ENCODE peak calls at places on chromosomes 2 and 18, in four cellular contexts. I, T, D and S are unnamed samples.

GRCh38 chr2:63834401-63834800 is 7.3 kb upstream of the UGP2 start:
- DNase-seq in I (no peak), T (no peak), D (no peak), S (no peak)

GRCh38 chr18:68399721-68400120 is 315.2 kb downstream of the TMX3 start:
- DNase-seq in T (no peak), I (no peak), D (no peak), S (no peak)

GRCh38 chr2:179898873-179899272 is 37.5 kb upstream of the ZNF385B start:
- DNase-seq in D (peak; percentile 14), T (no peak), I (no peak), S (no peak)

GRCh38 chr2:123993728-123994323 is 31.3 kb upstream of the CNTNAP5 start:
- DNase-seq in T (no peak), I (peak; percentile 41), D (no peak), S (no peak)

GRCh38 chr2:47243596-47244323 is 88.7 kb upstream of the STPG4 start:
- DNase-seq in T (no peak), D (no peak), I (no peak), S (no peak)

GRCh38 chr18:10321987-10322386 is 132.4 kb upstream of the APCDD1 start:
- DNase-seq in I (no peak), D (no peak), T (no peak), S (peak; percentile 63)

GRCh38 chr2:6653281-6653750 is 212.4 kb downstream of the CMPK2 start:
- DNase-seq in T (no peak), D (no peak), I (no peak), S (no peak)

GRCh38 chr18:56083889-56084288 is 495.9 kb upstream of the TCF4 start:
- DNase-seq in D (no peak), I (no peak), T (no peak), S (no peak)

GRCh38 chr2:101736861-101737291 is 39.4 kb downstream of the MAP4K4 start:
- DNase-seq in T (no peak), D (no peak), I (no peak), S (no peak)

GRCh38 chr2:216802516-216803265 is 57.2 kb downstream of the TNP1 start:
- DNase-seq in I (no peak), D (no peak), T (no peak), S (no peak)

GRCh38 chr18:33673689-33674088 is 95.7 kb downstream of the ASXL3 start:
- DNase-seq in I (no peak), T (no peak), D (no peak), S (no peak)

GRCh38 chr18:8307960-8308359 is 301.3 kb upstream of the RAB12 start:
- DNase-seq in T (no peak), I (no peak), D (no peak), S (no peak)

GRCh38 chr2:240326246-240326645 is 109.2 kb upstream of the GPC1 start:
- DNase-seq in D (no peak), T (no peak), I (no peak), S (no peak)

GRCh38 chr18:3384664-3385189 is 65.2 kb upstream of the TGIF1 start:
- DNase-seq in T (no peak), D (no peak), I (no peak), S (no peak)

GRCh38 chr2:2320486-2321249 is 10.4 kb downstream of the MYT1L start:
- DNase-seq in T (no peak), I (no peak), D (no peak), S (no peak)

GRCh38 chr2:196279496-196279895 is 108.1 kb upstream of the STK17B start:
- DNase-seq in T (no peak), I (no peak), D (no peak), S (no peak)

GRCh38 chr18:62438402-62438801 is 84.4 kb upstream of the ZCCHC2 start:
- DNase-seq in T (no peak), D (no peak), I (no peak), S (no peak)

GRCh38 chr2:39667142-39667880 is 1.6 kb downstream of the TMEM178A start:
- DNase-seq in I (no peak), T (no peak), D (no peak), S (no peak)

GRCh38 chr2:55519908-55520885 is 679 bp downstream of the CFAP36 start:
- DNase-seq in D (no peak), I (peak; percentile 49), T (peak; percentile 68), S (no peak)

GRCh38 chr2:16245481-16246054 is 305.2 kb downstream of the MYCN start:
- DNase-seq in D (no peak), I (no peak), T (no peak), S (peak; percentile 63)

GRCh38 chr18:51342815-51343214 is 145.3 kb upstream of the MEX3C start:
- DNase-seq in I (no peak), T (no peak), D (peak; percentile 10), S (no peak)

GRCh38 chr2:74094291-74094690 is 53.4 kb downstream of the BOLA3 start:
- DNase-seq in T (no peak), I (no peak), D (no peak), S (no peak)

GRCh38 chr2:191635333-191636234 is 42.4 kb upstream of the NABP1 start:
- DNase-seq in I (no peak), T (no peak), D (no peak), S (no peak)

GRCh38 chr2:240993446-240994160 is 4.8 kb upstream of the SNED1 start:
- DNase-seq in D (no peak), T (peak; percentile 63), I (peak; percentile 34), S (no peak)

GRCh38 chr18:12839057-12839525 is 44.9 kb downstream of the PTPN2 start:
- DNase-seq in I (peak; percentile 48), T (no peak), D (no peak), S (no peak)

GRCh38 chr2:160294339-160294803 is 94.3 kb upstream of the ITGB6 start:
- DNase-seq in T (peak; percentile 81), D (peak; percentile 43), I (no peak), S (no peak)

DNA sequence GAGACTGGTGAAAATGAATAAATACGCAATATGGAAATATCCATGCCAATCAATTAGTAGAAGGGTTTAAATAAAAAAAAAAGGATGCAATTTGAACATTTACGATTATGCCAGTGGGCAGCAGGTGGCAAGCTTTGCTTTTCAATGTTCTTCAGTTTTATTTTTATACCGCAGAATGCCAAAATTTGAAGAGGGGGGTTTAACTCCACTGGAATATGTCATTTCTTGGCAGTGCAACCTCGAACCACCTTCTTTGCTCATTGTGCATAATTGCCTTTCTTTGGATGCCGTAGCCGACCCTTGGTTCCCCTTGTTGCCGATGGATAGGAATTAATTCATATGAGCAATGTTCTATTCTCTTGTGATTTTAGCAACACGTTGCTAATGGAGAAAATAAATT is 88.0 kb downstream of the LTBP1 start:
- DNase-seq in D (no peak), T (peak; percentile 77), I (no peak), S (no peak)
- TF ChIP-seq CTCF in D (peak; percentile 41), T (peak; percentile 63), I (no peak), S (peak; percentile 60)

GRCh38 chr18:25614168-25614567 is 262.2 kb upstream of the ZNF521 start:
- DNase-seq in D (no peak), I (no peak), T (no peak), S (no peak)
- TF ChIP-seq CTCF in D (no peak), I (no peak), T (no peak), S (no peak)

DNA sequence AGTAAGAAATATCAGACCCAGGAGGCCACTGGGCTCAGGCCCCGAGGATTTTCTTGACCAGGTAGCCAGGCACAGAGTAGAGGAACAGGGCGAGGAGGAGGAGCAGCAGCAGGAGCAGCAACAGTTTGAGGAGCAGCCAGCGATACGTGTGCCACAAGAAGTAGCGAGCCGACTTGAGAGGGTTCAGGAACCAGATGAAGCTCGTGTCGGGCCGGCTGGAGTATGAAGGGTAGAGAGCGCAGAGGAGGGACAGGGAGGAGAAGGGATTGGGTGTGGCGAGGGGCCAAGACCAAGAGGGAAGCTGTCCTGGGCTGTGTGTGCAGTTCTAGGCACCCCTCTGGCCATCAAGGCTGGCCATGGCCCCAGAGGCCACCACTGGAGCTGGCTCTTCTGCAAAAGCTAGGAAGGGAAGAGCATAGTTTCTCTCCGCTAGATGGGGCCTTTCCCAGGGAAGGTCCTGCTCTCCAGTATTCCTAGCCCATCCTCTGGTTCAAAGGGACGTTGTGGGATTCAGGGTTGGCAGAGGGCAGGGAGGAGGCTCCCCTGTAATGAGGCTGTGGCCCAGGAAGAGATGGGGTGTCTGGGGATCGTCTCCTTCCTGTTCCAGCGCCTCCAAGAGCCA is 17.8 kb downstream of the OTOF start:
- DNase-seq in D (no peak), I (no peak), T (peak; percentile 47), S (no peak)
- TF ChIP-seq CTCF in D (peak; percentile 27), I (no peak), T (no peak), S (no peak)

GRCh38 chr2:149486664-149487063 is 100.9 kb downstream of the MMADHC start:
- DNase-seq in T (no peak), I (no peak), D (no peak), S (no peak)

GRCh38 chr2:149490296-149490695 is 97.3 kb downstream of the MMADHC start:
- DNase-seq in I (no peak), D (peak; percentile 17), T (no peak), S (no peak)

GRCh38 chr2:149488719-149489440 is 98.7 kb downstream of the MMADHC start:
- DNase-seq in I (no peak), T (no peak), D (no peak), S (no peak)

GRCh38 chr2:149489452-149489851 is 98.1 kb downstream of the MMADHC start:
- DNase-seq in I (no peak), D (no peak), T (no peak), S (no peak)

GRCh38 chr2:149487189-149487588 is 100.4 kb downstream of the MMADHC start:
- DNase-seq in D (no peak), I (no peak), T (no peak), S (no peak)
- TF ChIP-seq CTCF in D (no peak), I (no peak), T (no peak), S (peak; percentile 17)

DNA sequence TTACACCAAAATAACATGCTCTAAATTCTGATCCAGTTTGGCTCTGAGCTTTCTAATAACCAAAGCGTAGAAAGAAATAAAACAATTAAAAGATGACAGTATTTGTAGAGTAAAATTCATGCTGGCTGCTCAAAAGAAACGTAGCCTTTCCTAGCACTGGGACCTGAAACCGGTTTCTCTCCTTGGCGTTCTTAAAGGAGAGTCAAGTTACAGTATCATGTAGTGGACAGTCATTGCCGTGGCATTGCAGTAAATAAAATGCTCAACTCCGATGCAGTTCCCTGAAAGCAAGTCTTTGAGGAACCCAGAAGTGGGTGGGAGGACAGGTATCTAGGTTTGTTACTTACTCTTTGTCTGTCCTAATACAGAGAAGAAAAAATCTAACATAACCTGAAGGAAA is 52.7 kb upstream of the ITM2C start:
- DNase-seq in T (no peak), D (no peak), I (no peak), S (no peak)
- TF ChIP-seq CTCF in T (no peak), D (no peak), I (no peak), S (no peak)

GRCh38 chr2:88831792-88832248 is 140.3 kb downstream of the RPIA start:
- DNase-seq in I (peak; percentile 87), D (no peak), T (no peak), S (no peak)
- TF ChIP-seq CTCF in I (peak; percentile 88), D (peak; percentile 90), T (no peak), S (peak; percentile 31)

DNA sequence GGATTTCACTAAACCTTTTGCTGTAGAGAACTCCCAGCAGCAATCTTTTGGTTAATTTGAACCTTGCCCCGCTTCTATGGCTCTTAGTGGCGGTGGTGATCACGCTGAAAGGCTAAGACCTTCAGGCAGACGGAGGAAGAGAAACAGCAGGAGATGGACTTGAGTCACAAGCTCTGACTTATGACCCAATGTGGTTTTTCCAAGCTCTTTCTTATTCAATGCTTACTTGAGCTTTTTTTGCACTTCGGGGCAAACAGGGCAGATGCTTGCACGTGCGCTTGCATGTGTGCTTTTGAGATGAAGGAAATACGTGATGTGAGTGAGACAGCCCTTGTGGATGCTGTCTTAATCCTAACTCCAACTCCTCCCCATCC is 21.4 kb downstream of the TRIB2 start:
- DNase-seq in T (no peak), D (no peak), I (no peak), S (no peak)
- TF ChIP-seq CTCF in T (no peak), D (no peak), I (no peak), S (no peak)